ENCODE peak calls at places on chromosome 7, in five cellular contexts. One of them, this sample, is unnamed.

GRCh38 chr7:47502240-47502877 is 79.6 kb downstream of the TNS3 start:
- DNase-seq in astrocyte: no peak
- DNase-seq in K562: no peak
- DNase-seq in tibial nerve: peak; percentile 36
- DNase-seq in sigmoid colon: no peak
- DNase-seq in this sample: no peak

GRCh38 chr7:130904031-130904757 is 170.2 kb upstream of the KLF14 start:
- DNase-seq in astrocyte: peak; percentile 96
- DNase-seq in K562: peak; percentile 37
- DNase-seq in tibial nerve: no peak
- DNase-seq in sigmoid colon: no peak
- DNase-seq in this sample: no peak

GRCh38 chr7:108605582-108606173 is 36.0 kb downstream of the DNAJB9 start:
- DNase-seq in astrocyte: no peak
- DNase-seq in K562: no peak
- DNase-seq in tibial nerve: no peak
- DNase-seq in sigmoid colon: no peak
- DNase-seq in this sample: no peak

GRCh38 chr7:142916508-142916907 is 17.0 kb downstream of the TRPV5 start:
- DNase-seq in astrocyte: no peak
- DNase-seq in K562: no peak
- DNase-seq in tibial nerve: no peak
- DNase-seq in sigmoid colon: no peak
- DNase-seq in this sample: no peak

GRCh38 chr7:106216517-106217088 is 68.2 kb downstream of the NAMPT start:
- DNase-seq in astrocyte: peak; percentile 94
- DNase-seq in K562: peak; percentile 55
- DNase-seq in tibial nerve: peak; percentile 46
- DNase-seq in sigmoid colon: peak; percentile 78
- DNase-seq in this sample: no peak

GRCh38 chr7:16708980-16709379 is 44.6 kb upstream of the TSPAN13 start:
- DNase-seq in astrocyte: peak; percentile 99
- DNase-seq in K562: no peak
- DNase-seq in tibial nerve: no peak
- DNase-seq in sigmoid colon: no peak
- DNase-seq in this sample: no peak

GRCh38 chr7:114356133-114356532 is 58.5 kb upstream of the FOXP2 start:
- DNase-seq in astrocyte: peak; percentile 35
- DNase-seq in K562: no peak
- DNase-seq in tibial nerve: no peak
- DNase-seq in sigmoid colon: no peak
- DNase-seq in this sample: no peak

GRCh38 chr7:48140001-48140681 is 31.1 kb upstream of the ABCA13 start:
- DNase-seq in astrocyte: no peak
- DNase-seq in K562: no peak
- DNase-seq in tibial nerve: no peak
- DNase-seq in sigmoid colon: no peak
- DNase-seq in this sample: no peak

GRCh38 chr7:133039614-133040013 is 42.3 kb downstream of the CHCHD3 start:
- DNase-seq in astrocyte: no peak
- DNase-seq in K562: no peak
- DNase-seq in tibial nerve: no peak
- DNase-seq in sigmoid colon: no peak
- DNase-seq in this sample: no peak

GRCh38 chr7:116525913-116526857 is 1.3 kb downstream of the CAV1 start:
- DNase-seq in astrocyte: peak; percentile 75
- DNase-seq in K562: peak; percentile 94
- DNase-seq in tibial nerve: peak; percentile 57
- DNase-seq in sigmoid colon: peak; percentile 93
- DNase-seq in this sample: peak; percentile 29

GRCh38 chr7:15764986-15765385 is 78.5 kb upstream of the MEOX2 start:
- DNase-seq in astrocyte: no peak
- DNase-seq in K562: no peak
- DNase-seq in tibial nerve: no peak
- DNase-seq in sigmoid colon: no peak
- DNase-seq in this sample: no peak

GRCh38 chr7:18241543-18242231 is 214.0 kb upstream of the PRPS1L1 start:
- DNase-seq in astrocyte: no peak
- DNase-seq in K562: no peak
- DNase-seq in tibial nerve: no peak
- DNase-seq in sigmoid colon: no peak
- DNase-seq in this sample: no peak

GRCh38 chr7:130381468-130382312 is 1.4 kb downstream of the CPA1 start:
- DNase-seq in astrocyte: no peak
- DNase-seq in K562: peak; percentile 74
- DNase-seq in tibial nerve: no peak
- DNase-seq in sigmoid colon: no peak
- DNase-seq in this sample: no peak

GRCh38 chr7:139908792-139909191 is 79.7 kb downstream of the TBXAS1 start:
- DNase-seq in astrocyte: no peak
- DNase-seq in K562: no peak
- DNase-seq in tibial nerve: no peak
- DNase-seq in sigmoid colon: no peak
- DNase-seq in this sample: no peak

GRCh38 chr7:4799508-4800268 is 24.3 kb downstream of the AP5Z1 start:
- DNase-seq in astrocyte: no peak
- DNase-seq in K562: peak; percentile 82
- DNase-seq in tibial nerve: peak; percentile 38
- DNase-seq in sigmoid colon: no peak
- DNase-seq in this sample: no peak

GRCh38 chr7:137097111-137097510 is 228.7 kb downstream of the CHRM2 start:
- DNase-seq in astrocyte: peak; percentile 80
- DNase-seq in K562: no peak
- DNase-seq in tibial nerve: no peak
- DNase-seq in sigmoid colon: no peak
- DNase-seq in this sample: no peak

GRCh38 chr7:74573499-74573898 is 84.0 kb upstream of the GTF2I start:
- DNase-seq in astrocyte: no peak
- DNase-seq in K562: peak; percentile 14
- DNase-seq in tibial nerve: no peak
- DNase-seq in sigmoid colon: no peak
- DNase-seq in this sample: no peak

GRCh38 chr7:130276796-130277762 is 10.4 kb downstream of the CPA2 start:
- DNase-seq in astrocyte: peak; percentile 86
- DNase-seq in K562: no peak
- DNase-seq in tibial nerve: no peak
- DNase-seq in sigmoid colon: no peak
- DNase-seq in this sample: no peak

GRCh38 chr7:12456506-12456905 is 52.8 kb upstream of the VWDE start:
- DNase-seq in astrocyte: peak; percentile 11
- DNase-seq in K562: no peak
- DNase-seq in tibial nerve: no peak
- DNase-seq in sigmoid colon: no peak
- DNase-seq in this sample: no peak

GRCh38 chr7:6023974-6024435 is 7.2 kb upstream of the ANKRD61 start:
- DNase-seq in astrocyte: no peak
- DNase-seq in K562: peak; percentile 45
- DNase-seq in tibial nerve: no peak
- DNase-seq in sigmoid colon: no peak
- DNase-seq in this sample: no peak

GRCh38 chr7:137146552-137146961 is 197.0 kb downstream of the PTN start:
- DNase-seq in astrocyte: peak; percentile 99
- DNase-seq in K562: no peak
- DNase-seq in tibial nerve: no peak
- DNase-seq in sigmoid colon: no peak
- DNase-seq in this sample: no peak

GRCh38 chr7:25750738-25751529 is 401.1 kb upstream of the NFE2L3 start:
- DNase-seq in astrocyte: no peak
- DNase-seq in K562: no peak
- DNase-seq in tibial nerve: no peak
- DNase-seq in sigmoid colon: no peak
- DNase-seq in this sample: no peak

GRCh38 chr7:47576909-47577255 is 5.0 kb downstream of the TNS3 start:
- DNase-seq in astrocyte: no peak
- DNase-seq in K562: no peak
- DNase-seq in tibial nerve: no peak
- DNase-seq in sigmoid colon: no peak
- DNase-seq in this sample: no peak

GRCh38 chr7:7668708-7669107 is 28.2 kb downstream of the UMAD1 start:
- DNase-seq in astrocyte: no peak
- DNase-seq in K562: no peak
- DNase-seq in tibial nerve: no peak
- DNase-seq in sigmoid colon: no peak
- DNase-seq in this sample: no peak

GRCh38 chr7:17682586-17682985 is 257.7 kb downstream of the SNX13 start:
- DNase-seq in astrocyte: no peak
- DNase-seq in K562: no peak
- DNase-seq in tibial nerve: no peak
- DNase-seq in sigmoid colon: no peak
- DNase-seq in this sample: no peak

GRCh38 chr7:127733976-127734375 is 82.0 kb downstream of the SND1 start:
- DNase-seq in astrocyte: peak; percentile 14
- DNase-seq in K562: no peak
- DNase-seq in tibial nerve: no peak
- DNase-seq in sigmoid colon: no peak
- DNase-seq in this sample: no peak

GRCh38 chr7:25429731-25430130 is 201.4 kb upstream of the NPVF start:
- DNase-seq in astrocyte: no peak
- DNase-seq in K562: no peak
- DNase-seq in tibial nerve: peak; percentile 30
- DNase-seq in sigmoid colon: no peak
- DNase-seq in this sample: no peak

GRCh38 chr7:74452748-74453320 is 872 bp upstream of the GTF2IRD1 start:
- DNase-seq in astrocyte: peak; percentile 22
- DNase-seq in K562: no peak
- DNase-seq in tibial nerve: no peak
- DNase-seq in sigmoid colon: peak; percentile 88
- DNase-seq in this sample: no peak

GRCh38 chr7:92731327-92732063 is 104.9 kb downstream of the CDK6 start:
- DNase-seq in astrocyte: peak; percentile 64
- DNase-seq in K562: no peak
- DNase-seq in tibial nerve: no peak
- DNase-seq in sigmoid colon: no peak
- DNase-seq in this sample: no peak

GRCh38 chr7:77904252-77904651 is 105.7 kb downstream of the PHTF2 start:
- DNase-seq in astrocyte: no peak
- DNase-seq in K562: no peak
- DNase-seq in tibial nerve: no peak
- DNase-seq in sigmoid colon: no peak
- DNase-seq in this sample: no peak

GRCh38 chr7:135692055-135692454 is 29.7 kb downstream of the STMP1 start:
- DNase-seq in astrocyte: peak; percentile 70
- DNase-seq in K562: no peak
- DNase-seq in tibial nerve: no peak
- DNase-seq in sigmoid colon: no peak
- DNase-seq in this sample: no peak

GRCh38 chr7:91397099-91397498 is 132.9 kb downstream of the FZD1 start:
- DNase-seq in astrocyte: peak; percentile 59
- DNase-seq in K562: no peak
- DNase-seq in tibial nerve: no peak
- DNase-seq in sigmoid colon: no peak
- DNase-seq in this sample: no peak

GRCh38 chr7:12771378-12771877 is 84.0 kb downstream of the ARL4A start:
- DNase-seq in astrocyte: peak; percentile 88
- DNase-seq in K562: no peak
- DNase-seq in tibial nerve: peak; percentile 15
- DNase-seq in sigmoid colon: peak; percentile 65
- DNase-seq in this sample: no peak

GRCh38 chr7:100673942-100674431 is 447 bp downstream of the GNB2 start:
- DNase-seq in astrocyte: peak; percentile 20
- DNase-seq in K562: peak; percentile 69
- DNase-seq in tibial nerve: peak; percentile 54
- DNase-seq in sigmoid colon: peak; percentile 86
- DNase-seq in this sample: no peak

GRCh38 chr7:56115852-56116538 is at the start of gene NUPR2:
- DNase-seq in astrocyte: no peak
- DNase-seq in K562: no peak
- DNase-seq in tibial nerve: no peak
- DNase-seq in sigmoid colon: no peak
- DNase-seq in this sample: peak; percentile 46
- H3K27ac ChIP-seq in astrocyte: no peak within 1 kb of the TSS
- H3K27ac ChIP-seq in K562: no peak within 1 kb of the TSS
- H3K27ac ChIP-seq in tibial nerve: no peak within 1 kb of the TSS
- H3K27ac ChIP-seq in sigmoid colon: no peak within 1 kb of the TSS
- H3K27ac ChIP-seq in this sample: no peak within 1 kb of the TSS

DNA sequence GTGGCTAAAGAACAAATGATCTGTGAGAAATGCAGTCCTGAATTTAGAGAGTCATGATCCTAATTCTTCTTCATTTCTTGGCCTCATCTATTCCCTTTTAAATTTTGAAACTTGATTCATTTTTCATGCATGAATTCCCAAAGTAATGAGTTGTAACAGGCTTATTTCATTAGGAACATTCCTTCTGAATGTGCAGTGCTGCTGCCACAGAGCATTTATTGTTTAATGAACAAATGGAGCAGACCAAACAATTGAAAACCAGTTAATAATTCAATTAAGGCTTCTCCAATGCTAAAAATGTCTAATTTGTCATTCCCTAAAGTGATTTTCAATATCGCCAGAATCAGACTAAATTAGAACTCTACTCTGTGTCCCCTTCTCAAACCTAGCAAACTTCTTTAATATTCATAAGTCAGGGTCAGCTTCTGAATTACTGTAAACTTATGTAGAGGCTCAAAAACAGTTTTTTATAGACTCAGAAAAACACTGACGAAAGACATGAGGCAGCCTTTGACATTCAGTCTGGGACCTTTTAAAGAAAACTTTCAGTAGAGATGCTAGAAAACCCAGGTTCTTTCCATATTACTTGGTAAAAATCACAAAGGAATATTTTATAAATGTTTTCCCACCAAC is 14.5 kb downstream of the LSMEM1 start:
- DNase-seq in astrocyte: no peak
- DNase-seq in K562: no peak
- DNase-seq in tibial nerve: no peak
- DNase-seq in sigmoid colon: no peak
- DNase-seq in this sample: no peak
- H3K27ac ChIP-seq in astrocyte: no peak overlapping the region
- H3K27ac ChIP-seq in K562: no peak overlapping the region
- H3K27ac ChIP-seq in tibial nerve: peak overlapping the region; percentile 78
- H3K27ac ChIP-seq in sigmoid colon: peak overlapping the region; percentile 24
- H3K27ac ChIP-seq in this sample: peak overlapping the region; percentile 9

GRCh38 chr7:99121496-99122021 is 22.3 kb downstream of the SMURF1 start:
- DNase-seq in astrocyte: no peak
- DNase-seq in K562: no peak
- DNase-seq in tibial nerve: no peak
- DNase-seq in sigmoid colon: no peak
- DNase-seq in this sample: no peak

GRCh38 chr7:99123571-99124033 is 20.3 kb downstream of the SMURF1 start:
- DNase-seq in astrocyte: no peak
- DNase-seq in K562: no peak
- DNase-seq in tibial nerve: no peak
- DNase-seq in sigmoid colon: no peak
- DNase-seq in this sample: no peak

GRCh38 chr7:99120503-99120902 is 23.4 kb downstream of the SMURF1 start:
- DNase-seq in astrocyte: no peak
- DNase-seq in K562: no peak
- DNase-seq in tibial nerve: no peak
- DNase-seq in sigmoid colon: no peak
- DNase-seq in this sample: no peak

GRCh38 chr7:99122762-99123161 is 21.1 kb downstream of the SMURF1 start:
- DNase-seq in astrocyte: no peak
- DNase-seq in K562: no peak
- DNase-seq in tibial nerve: no peak
- DNase-seq in sigmoid colon: no peak
- DNase-seq in this sample: no peak

GRCh38 chr7:99120916-99121315 is 23.0 kb downstream of the SMURF1 start:
- DNase-seq in astrocyte: no peak
- DNase-seq in K562: no peak
- DNase-seq in tibial nerve: no peak
- DNase-seq in sigmoid colon: no peak
- DNase-seq in this sample: no peak
- H3K27ac ChIP-seq in astrocyte: peak overlapping the region; percentile 23
- H3K27ac ChIP-seq in K562: no peak overlapping the region
- H3K27ac ChIP-seq in tibial nerve: peak overlapping the region; percentile 73
- H3K27ac ChIP-seq in sigmoid colon: peak overlapping the region; percentile 67
- H3K27ac ChIP-seq in this sample: no peak overlapping the region

GRCh38 chr7:50396856-50397255 is 53.3 kb downstream of the FIGNL1 start:
- DNase-seq in astrocyte: no peak
- DNase-seq in K562: no peak
- DNase-seq in tibial nerve: no peak
- DNase-seq in sigmoid colon: no peak
- DNase-seq in this sample: no peak
- H3K27ac ChIP-seq in astrocyte: no peak overlapping the region
- H3K27ac ChIP-seq in K562: no peak overlapping the region
- H3K27ac ChIP-seq in tibial nerve: no peak overlapping the region
- H3K27ac ChIP-seq in sigmoid colon: no peak overlapping the region
- H3K27ac ChIP-seq in this sample: no peak overlapping the region